ENCODE peak calls at places on chromosomes 12 and 14, in eight cellular contexts. V is suprapubic skin, R is GM20000, A is AG04450, X is choroid plexus epithelial cell, E is fibroblast of pulmonary artery, I is thoracic aorta, L is adrenal gland. Y is an unnamed sample.

GRCh38 chr12:48982397-48983080 is 4.4 kb downstream of the WNT1 start:
- DNase-seq in R (no peak), L (no peak), E (no peak), I (no peak), X (no peak), V (no peak), A (no peak), Y (no peak)

GRCh38 chr14:92793709-92794546 is at the start of gene GOLGA5:
- DNase-seq in E (peak), R (peak), A (peak), V (peak), L (peak), X (peak), I (peak), Y (peak)

GRCh38 chr14:54182419-54183040 is 214.3 kb upstream of the CDKN3 start:
- DNase-seq in I (no peak), X (no peak), A (no peak), L (no peak), R (no peak), V (no peak), E (peak), Y (no peak)

GRCh38 chr12:6766651-6767300 is 613 bp downstream of the PTMS start:
- DNase-seq in I (no peak), A (no peak), R (peak), L (peak), X (peak), V (peak), E (peak), Y (peak)

GRCh38 chr12:90460681-90461080 is 494.3 kb downstream of the CCER1 start:
- DNase-seq in L (no peak), A (no peak), E (peak), R (no peak), X (peak), V (no peak), I (no peak), Y (no peak)

GRCh38 chr12:99257672-99258071 is 389.9 kb upstream of the GARIN6 start:
- DNase-seq in X (no peak), I (no peak), A (no peak), V (no peak), L (no peak), R (no peak), E (no peak), Y (no peak)

GRCh38 chr14:104109731-104110361 is 24.3 kb downstream of the ASPG start:
- DNase-seq in A (no peak), X (no peak), I (no peak), V (peak), L (no peak), R (no peak), E (no peak), Y (no peak)

GRCh38 chr12:76024942-76025600 is 6.5 kb downstream of the PHLDA1 start:
- DNase-seq in E (peak), L (no peak), R (no peak), A (peak), I (no peak), V (no peak), X (peak), Y (no peak)

GRCh38 chr12:100267603-100268281 is 765 bp downstream of the SCYL2 start:
- DNase-seq in X (peak), I (no peak), L (peak), A (no peak), R (peak), V (no peak), E (peak), Y (peak)

GRCh38 chr12:101570022-101570421 is 24.7 kb upstream of the MYBPC1 start:
- DNase-seq in E (peak), I (no peak), V (no peak), L (peak), R (peak), A (peak), X (peak), Y (no peak)

GRCh38 chr14:99809376-99809775 is 16.2 kb downstream of the EML1 start:
- DNase-seq in A (peak), E (peak), X (peak), R (no peak), V (peak), I (peak), L (peak), Y (no peak)

GRCh38 chr14:21071225-21072041 is 1.3 kb downstream of the ARHGEF40 start:
- DNase-seq in I (peak), A (peak), V (peak), R (peak), X (peak), L (peak), E (peak), Y (peak)
- TF ChIP-seq CTCF in I (no peak), A (no peak), V (no peak), R (no peak), X (peak), L (no peak), E (no peak), Y (no peak)

DNA sequence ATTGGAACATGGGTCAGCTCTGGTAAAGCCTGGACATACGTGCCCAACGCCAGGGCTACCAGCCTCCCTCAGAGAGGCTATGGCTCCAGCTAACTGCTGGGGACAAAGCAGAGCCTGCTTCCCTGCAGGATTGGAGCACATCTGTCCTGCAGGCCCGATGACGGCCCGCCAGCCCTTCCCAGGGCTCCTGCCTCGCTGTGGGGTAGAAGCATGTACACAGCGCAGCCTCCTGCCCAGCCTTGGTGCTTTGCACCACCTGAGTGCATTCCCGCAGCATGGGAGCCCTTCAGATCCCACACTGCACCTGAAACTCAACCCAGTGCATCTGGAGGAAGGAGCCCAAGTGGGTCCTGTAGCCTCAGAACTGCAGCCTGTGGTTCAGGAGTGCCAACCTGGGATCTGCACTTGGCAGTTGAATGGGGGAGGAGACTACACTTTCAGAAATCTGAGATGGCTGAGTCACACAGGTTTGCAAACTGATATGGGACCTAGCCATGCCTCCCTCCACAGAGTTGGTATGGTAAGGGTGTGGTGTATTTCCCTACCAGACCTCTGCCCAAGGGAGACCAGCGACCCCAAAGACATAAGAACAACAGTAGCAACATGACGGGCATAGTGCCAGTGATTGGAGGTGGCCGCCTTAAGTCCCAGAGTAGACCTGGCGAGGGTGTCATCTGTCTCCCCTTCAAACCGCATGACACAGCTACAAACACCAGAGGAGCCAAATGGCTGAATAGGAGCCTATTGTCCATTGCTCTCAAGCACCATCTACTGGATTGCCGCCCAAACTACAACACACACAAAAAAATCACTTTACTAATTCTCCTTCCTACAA is 273.9 kb upstream of the MIS18BP1 start:
- DNase-seq in X (peak), L (peak), V (no peak), E (no peak), R (peak), A (no peak), I (no peak), Y (peak)
- TF ChIP-seq CTCF in X (peak), L (peak), V (no peak), E (peak), R (peak), A (no peak), I (no peak), Y (peak)

GRCh38 chr12:66548338-66549049 is 130.4 kb downstream of the GRIP1 start:
- DNase-seq in A (no peak), R (peak), E (peak), V (no peak), L (no peak), I (no peak), X (peak), Y (no peak)
- TF ChIP-seq CTCF in A (peak), R (peak), E (peak), V (no peak), L (peak), I (no peak), X (peak), Y (no peak)

GRCh38 chr12:104486943-104487819 is 30.4 kb downstream of the CHST11 start:
- DNase-seq in X (no peak), R (no peak), I (no peak), E (no peak), L (no peak), V (no peak), A (no peak), Y (no peak)
- TF ChIP-seq CTCF in X (no peak), R (no peak), I (no peak), E (no peak), L (no peak), V (no peak), A (no peak), Y (no peak)

GRCh38 chr14:95173518-95173917 is 16.2 kb upstream of the DICER1 start:
- DNase-seq in V (no peak), R (no peak), E (no peak), X (no peak), A (no peak), L (no peak), I (no peak), Y (no peak)

GRCh38 chr14:95174184-95174804 is 17.0 kb upstream of the DICER1 start:
- DNase-seq in R (no peak), I (no peak), E (peak), L (no peak), A (no peak), X (peak), V (no peak), Y (no peak)
- TF ChIP-seq CTCF in R (no peak), I (no peak), E (peak), L (peak), A (no peak), X (peak), V (no peak), Y (no peak)

DNA sequence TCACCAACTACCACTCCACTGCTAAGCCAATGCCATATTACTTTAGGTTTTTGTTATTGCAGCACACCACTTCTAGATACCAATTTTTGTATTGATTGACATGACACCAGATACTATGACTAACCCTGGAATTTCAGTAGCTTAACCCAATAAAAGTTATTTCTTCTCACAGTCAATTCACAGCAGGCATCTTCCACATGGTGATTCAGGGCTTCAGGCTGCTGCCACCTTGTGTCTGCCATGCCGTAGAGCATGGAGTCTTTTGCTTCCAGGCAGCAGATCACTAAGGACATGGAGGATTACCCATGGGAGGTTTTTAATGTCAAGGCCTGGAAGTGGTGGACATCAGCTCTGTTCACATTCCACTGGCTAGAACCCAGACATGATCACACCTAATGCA is 56.4 kb upstream of the LTA4H start:
- DNase-seq in L (no peak), I (no peak), A (no peak), E (no peak), X (peak), V (no peak), R (no peak), Y (no peak)
- TF ChIP-seq CTCF in L (no peak), I (no peak), A (no peak), E (no peak), X (peak), V (no peak), R (no peak), Y (no peak)

Y was measured in activated CD8-positive, alpha-beta T cell treated with anti-CD3 and anti-CD28 coated beads for 36 hours.